ENCODE peak calls at places on chromosomes 16 and 17, in five cellular contexts. O is heart left ventricle, N is fibroblast of mammary gland, B is Panc1, F is AG10803. H is an unnamed sample.

GRCh38 chr17:73293480-73293911 is 18.3 kb downstream of the CDC42EP4 start:
- DNase-seq in N (peak), F (peak), B (no peak), O (peak), H (peak)

GRCh38 chr16:50506543-50506937 is 41.7 kb upstream of the NKD1 start:
- DNase-seq in O (no peak), B (no peak), F (no peak), N (no peak), H (peak)

GRCh38 chr16:68972720-68973119 is 129.4 kb downstream of the TANGO6 start:
- DNase-seq in O (no peak), N (peak), F (peak), B (no peak), H (no peak)

GRCh38 chr17:49247949-49248348 is 17.4 kb upstream of the PHOSPHO1 start:
- DNase-seq in O (no peak), F (no peak), B (no peak), N (no peak), H (no peak)

GRCh38 chr16:8355714-8356113 is 234.6 kb downstream of the TMEM114 start:
- DNase-seq in N (no peak), O (no peak), F (no peak), B (no peak), H (no peak)

GRCh38 chr17:3773966-3774365 is 27.0 kb downstream of the ITGAE start:
- DNase-seq in B (no peak), N (no peak), F (no peak), O (no peak), H (no peak)

GRCh38 chr16:58684001-58684353 is 593 bp downstream of the SLC38A7 start:
- DNase-seq in F (peak), O (peak), N (peak), B (no peak), H (no peak)

GRCh38 chr16:974606-975312 is 4.0 kb upstream of the LMF1 start:
- DNase-seq in N (no peak), O (no peak), B (no peak), F (no peak), H (no peak)

GRCh38 chr17:74368341-74369152 is 1.2 kb downstream of the GPR142 start:
- DNase-seq in N (peak), F (peak), O (peak), B (no peak), H (peak)

GRCh38 chr17:76527430-76528111 is 9.9 kb downstream of the CYGB start:
- DNase-seq in B (no peak), O (peak), N (peak), F (peak), H (peak)

GRCh38 chr16:31474173-31474714 is 2.3 kb downstream of the TGFB1I1 start:
- DNase-seq in N (peak), B (no peak), F (peak), O (no peak), H (no peak)

GRCh38 chr17:61221597-61222471 is 177.8 kb upstream of the TBX2 start:
- DNase-seq in N (no peak), B (no peak), O (no peak), F (peak), H (no peak)

GRCh38 chr17:43702636-43703035 is 40.9 kb upstream of the MEOX1 start:
- DNase-seq in N (peak), O (no peak), B (no peak), F (no peak), H (no peak)

GRCh38 chr17:48330877-48331276 is 99.1 kb downstream of the SKAP1 start:
- DNase-seq in B (no peak), N (no peak), O (no peak), F (no peak), H (no peak)

GRCh38 chr16:68605746-68606145 is 39.4 kb upstream of the CDH3 start:
- DNase-seq in O (no peak), N (peak), B (no peak), F (no peak), H (no peak)

GRCh38 chr17:78990349-78991016 is 10.8 kb upstream of the LGALS3BP start:
- DNase-seq in O (peak), N (no peak), B (no peak), F (no peak), H (no peak)

GRCh38 chr17:47192549-47192948 is 3.5 kb upstream of the CDC27 start:
- DNase-seq in B (no peak), O (no peak), N (peak), F (peak), H (no peak)

GRCh38 chr16:23436992-23437391 is 16.0 kb downstream of the COG7 start:
- DNase-seq in F (no peak), O (no peak), N (no peak), B (no peak), H (no peak)

GRCh38 chr16:81896902-81897301 is 114.4 kb downstream of the SDR42E1 start:
- DNase-seq in B (no peak), F (no peak), N (no peak), O (no peak), H (no peak)

GRCh38 chr17:45016823-45017222 is 34.6 kb downstream of the DCAKD start:
- DNase-seq in B (no peak), N (peak), F (peak), O (no peak), H (no peak)

GRCh38 chr16:57185446-57185944 is 344 bp downstream of the PSME3IP1 start:
- DNase-seq in N (peak), B (no peak), O (peak), F (peak), H (peak)

GRCh38 chr17:5122586-5123342 is 6.9 kb downstream of the USP6 start:
- DNase-seq in B (no peak), N (no peak), F (no peak), O (no peak), H (no peak)

GRCh38 chr16:66367968-66368891 is 1.7 kb downstream of the CDH5 start:
- DNase-seq in F (no peak), N (no peak), B (no peak), O (peak), H (no peak)

GRCh38 chr17:40422990-40423611 is 5.4 kb upstream of the TOP2A start:
- DNase-seq in B (no peak), F (no peak), N (no peak), O (no peak), H (no peak)

GRCh38 chr16:78278047-78278446 is 178.6 kb downstream of the WWOX start:
- DNase-seq in B (no peak), N (no peak), F (no peak), O (no peak), H (no peak)

GRCh38 chr16:73068546-73069401 is 20.8 kb upstream of the ZFHX3 start:
- DNase-seq in N (peak), F (peak), B (no peak), O (peak), H (peak)

GRCh38 chr16:3001316-3001715 is 11.4 kb upstream of the CLDN9 start:
- DNase-seq in N (no peak), B (no peak), O (no peak), F (no peak), H (no peak)

GRCh38 chr17:28662527-28662829 is 473 bp downstream of the SUPT6H start:
- DNase-seq in N (no peak), O (no peak), F (no peak), B (no peak), H (no peak)

GRCh38 chr17:63433746-63434591 is 12.1 kb downstream of the CYB561 start:
- DNase-seq in O (peak), B (no peak), F (peak), N (peak), H (peak)

GRCh38 chr17:42598905-42599304 is 10.3 kb downstream of the RETREG3 start:
- DNase-seq in N (peak), B (no peak), F (peak), O (peak), H (no peak)

GRCh38 chr16:81787659-81788058 is 8.6 kb downstream of the PLCG2 start:
- DNase-seq in N (no peak), B (no peak), F (no peak), O (no peak), H (no peak)

GRCh38 chr17:7444682-7445010 is 215 bp upstream of the CHRNB1 start:
- DNase-seq in B (no peak), F (no peak), O (no peak), N (no peak), H (no peak)
- H3K4me3 ChIP-seq in B (peak), F (no peak), O (peak), N (no peak), H (peak)

GRCh38 chr17:80861892-80862291 is 129.7 kb upstream of the CHMP6 start:
- DNase-seq in N (peak), B (no peak), O (peak), F (peak), H (no peak)
- TF ChIP-seq CTCF in N (peak), B (no peak), O (peak), F (peak), H (peak)

DNA sequence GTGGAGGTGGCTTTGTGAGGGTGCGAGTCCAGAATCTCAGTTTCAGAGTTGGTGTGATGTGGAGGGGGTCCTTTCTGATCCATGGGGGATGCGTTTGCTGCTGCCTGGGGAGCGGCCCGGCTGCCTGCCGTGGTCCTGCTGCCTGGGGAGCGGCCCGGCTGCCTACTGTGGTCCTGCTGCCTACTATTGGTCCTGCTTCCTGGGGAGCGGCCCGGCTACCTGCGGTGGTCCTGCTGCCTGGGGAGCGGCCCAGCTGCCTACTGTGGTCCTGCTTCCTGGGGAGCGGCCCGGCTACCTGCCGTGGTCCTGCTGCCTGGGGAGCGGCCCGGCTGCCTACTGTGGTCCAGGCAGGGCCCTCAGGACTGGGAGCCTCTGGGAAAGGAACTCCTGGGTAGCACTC is 61.5 kb upstream of the ZNF750 start:
- DNase-seq in O (no peak), F (no peak), N (no peak), B (no peak), H (no peak)
- H3K4me3 ChIP-seq in O (no peak), F (no peak), N (no peak), B (no peak), H (no peak)

DNA sequence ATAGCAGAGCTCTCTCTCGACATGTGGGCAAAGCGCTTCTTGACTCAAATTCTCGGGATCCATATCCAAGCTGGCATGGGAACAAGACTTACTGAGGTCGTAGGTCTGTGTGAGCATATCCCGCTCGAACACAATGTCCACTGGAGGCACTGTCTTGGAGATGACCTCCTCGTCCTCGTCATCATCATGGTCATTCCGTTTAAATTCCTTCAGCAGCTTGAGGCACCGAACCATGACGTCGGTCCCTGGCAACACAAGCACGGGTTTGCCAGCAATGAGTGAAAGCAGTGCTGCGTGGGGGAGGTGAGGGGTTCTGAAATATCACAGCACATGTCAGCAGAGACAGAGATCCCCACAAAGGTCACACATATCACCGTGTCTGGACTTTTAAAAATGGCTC is 38.1 kb downstream of the GTF3C1 start:
- DNase-seq in B (no peak), O (peak), F (peak), N (peak), H (peak)
- TF ChIP-seq CTCF in B (no peak), O (peak), F (no peak), N (no peak), H (no peak)

GRCh38 chr17:36717088-36717487 is 115.7 kb downstream of the MRM1 start:
- DNase-seq in F (no peak), N (no peak), B (no peak), O (no peak), H (no peak)
- H3K4me3 ChIP-seq in F (no peak), N (no peak), B (no peak), O (no peak), H (no peak)

GRCh38 chr17:58755269-58755576 is 431 bp upstream of the PPM1E start:
- DNase-seq in B (no peak), F (no peak), O (no peak), N (no peak), H (no peak)
- TF ChIP-seq CTCF in B (no peak), F (no peak), O (no peak), N (no peak), H (no peak)

GRCh38 chr16:67395458-67396158 is 2.3 kb upstream of the TPPP3 start:
- DNase-seq in O (peak), B (no peak), F (no peak), N (no peak), H (no peak)

GRCh38 chr16:67397812-67398545 is 4.7 kb upstream of the TPPP3 start:
- DNase-seq in B (no peak), N (no peak), F (no peak), O (no peak), H (no peak)

GRCh38 chr16:67397451-67397801 is 4.1 kb upstream of the TPPP3 start:
- DNase-seq in N (peak), F (no peak), B (no peak), O (peak), H (no peak)

GRCh38 chr16:67396159-67396774 is 3.0 kb upstream of the TPPP3 start:
- DNase-seq in O (peak), F (peak), B (no peak), N (peak), H (peak)

DNA sequence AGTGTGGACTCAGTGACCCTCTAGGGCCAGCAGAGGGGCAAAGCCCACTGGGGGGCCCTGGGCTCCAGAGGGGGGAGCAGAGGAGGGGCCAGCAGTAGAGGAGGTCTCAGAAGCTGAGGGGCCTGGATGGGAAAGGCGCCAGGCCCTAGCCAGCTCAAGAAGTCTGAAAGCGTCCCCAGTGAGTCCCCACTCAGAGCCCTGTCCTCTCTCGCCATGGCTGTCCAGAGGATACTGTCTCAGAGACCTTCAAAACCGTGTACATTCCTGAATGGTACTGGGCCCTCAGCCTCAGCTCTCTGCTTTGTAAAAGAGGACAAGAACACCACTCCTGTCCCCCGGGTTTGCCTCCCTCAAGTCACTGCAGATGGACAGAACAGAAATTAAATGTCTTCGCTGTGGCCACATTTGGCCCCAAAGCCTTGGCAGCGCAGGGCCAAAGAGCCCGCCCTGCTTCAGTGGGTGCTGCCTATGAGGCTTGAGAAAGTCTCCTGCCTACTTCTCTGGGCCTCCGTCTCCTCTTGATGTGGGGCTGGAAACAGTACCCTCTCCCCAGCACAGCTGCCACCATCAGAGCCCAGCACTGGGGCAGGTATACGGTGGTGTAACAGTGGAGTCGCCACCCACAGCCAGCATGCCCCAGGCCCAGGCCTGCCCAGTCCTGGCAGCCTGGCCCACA is 3.6 kb upstream of the TPPP3 start:
- DNase-seq in F (no peak), B (no peak), N (no peak), O (no peak), H (no peak)
- H3K4me3 ChIP-seq in F (no peak), B (no peak), N (no peak), O (no peak), H (no peak)

GRCh38 chr17:59443106-59443505 is 111.7 kb downstream of the YPEL2 start:
- DNase-seq in B (no peak), N (no peak), F (no peak), O (no peak), H (no peak)
- TF ChIP-seq CTCF in B (no peak), N (no peak), F (no peak), O (no peak), H (no peak)

DNA sequence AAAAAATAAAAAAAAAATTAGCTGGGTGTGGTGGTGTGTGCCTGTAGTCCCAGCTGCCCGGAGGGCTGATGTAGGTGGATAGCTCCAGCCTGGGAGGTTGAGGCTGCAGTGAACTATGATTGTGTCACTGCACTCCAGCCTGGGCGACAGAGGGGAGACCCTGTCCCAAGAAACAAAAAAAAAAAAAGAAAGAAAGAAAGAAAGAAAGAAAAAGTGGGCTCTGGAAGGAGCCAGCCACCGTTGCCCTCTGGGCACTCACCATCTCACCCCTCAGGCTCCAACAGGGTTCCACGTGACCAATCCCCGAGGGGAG is 87.3 kb upstream of the TOB1 start:
- DNase-seq in F (no peak), B (no peak), N (no peak), O (no peak), H (no peak)
- H3K4me3 ChIP-seq in F (no peak), B (no peak), N (no peak), O (peak), H (no peak)

GRCh38 chr17:20225162-20226115 is 216.3 kb downstream of the SPECC1 start:
- DNase-seq in N (peak), B (no peak), F (no peak), O (no peak), H (no peak)

GRCh38 chr17:20228410-20228809 is 219.3 kb downstream of the SPECC1 start:
- DNase-seq in B (no peak), O (no peak), F (no peak), N (no peak), H (no peak)

GRCh38 chr17:20228860-20229259 is 219.7 kb downstream of the SPECC1 start:
- DNase-seq in B (no peak), N (no peak), F (peak), O (no peak), H (no peak)

GRCh38 chr17:20224379-20224778 is 215.2 kb downstream of the SPECC1 start:
- DNase-seq in F (no peak), B (no peak), N (no peak), O (no peak), H (no peak)

GRCh38 chr17:20226814-20227482 is 217.8 kb downstream of the SPECC1 start:
- DNase-seq in F (peak), B (no peak), O (peak), N (peak), H (peak)
- TF ChIP-seq CTCF in F (peak), B (peak), O (peak), N (peak), H (peak)